ENCODE peak calls at places on chromosome X, in six cellular contexts. E is GM12878, H is H1, Y is HepG2, Z is K562, I is SK-N-SH. W is an unnamed sample.

GRCh38 chrX:41457618-41458192 is 10.6 kb downstream of the NYX start:
- DNase-seq in I (no peak), Z (no peak), H (peak; percentile 65), E (no peak), Y (no peak), W (no peak)

GRCh38 chrX:130770615-130771014 is 132.4 kb downstream of the ENOX2 start:
- DNase-seq in I (no peak), Z (no peak), H (no peak), Y (no peak), E (no peak), W (peak; percentile 6)

GRCh38 chrX:17967888-17968287 is 106.8 kb upstream of the RAI2 start:
- DNase-seq in I (no peak), E (no peak), Z (no peak), Y (no peak), H (no peak), W (no peak)

GRCh38 chrX:13965531-13965930 is 64.2 kb downstream of the GEMIN8 start:
- DNase-seq in Z (no peak), H (no peak), Y (no peak), E (no peak), I (no peak), W (no peak)

GRCh38 chrX:19870206-19870605 is 17.2 kb downstream of the SH3KBP1 start:
- DNase-seq in Z (no peak), E (no peak), H (no peak), Y (no peak), I (no peak), W (no peak)

GRCh38 chrX:133776072-133776471 is 209.3 kb downstream of the GPC3 start:
- DNase-seq in Z (peak; percentile 38), Y (no peak), H (peak; percentile 79), E (no peak), I (peak; percentile 31), W (no peak)

GRCh38 chrX:11188664-11189063 is 77.5 kb downstream of the HCCS start:
- DNase-seq in Y (no peak), Z (no peak), I (no peak), H (no peak), E (no peak), W (no peak)

GRCh38 chrX:74536142-74537010 is 78.0 kb downstream of the RLIM start:
- DNase-seq in Y (no peak), Z (peak; percentile 30), H (peak; percentile 71), E (no peak), I (peak; percentile 86), W (no peak)

GRCh38 chrX:24485976-24486680 is 21.0 kb downstream of the PDK3 start:
- DNase-seq in H (no peak), E (no peak), I (no peak), Y (peak; percentile 7), Z (no peak), W (no peak)

GRCh38 chrX:12767856-12768255 is 23.4 kb upstream of the PRPS2 start:
- DNase-seq in E (no peak), I (peak; percentile 47), H (no peak), Z (no peak), Y (no peak), W (no peak)

GRCh38 chrX:13026877-13027652 is 17.4 kb downstream of the FAM9C start:
- DNase-seq in Y (no peak), E (no peak), Z (no peak), I (no peak), H (no peak), W (no peak)

GRCh38 chrX:91389026-91389425 is 45.6 kb upstream of the PABPC5 start:
- DNase-seq in I (no peak), Y (no peak), E (no peak), H (no peak), Z (no peak), W (no peak)

GRCh38 chrX:9189286-9189685 is 155.4 kb upstream of the FAM9B start:
- DNase-seq in I (no peak), Z (no peak), Y (no peak), H (no peak), E (no peak), W (no peak)

GRCh38 chrX:12919620-12920019 is 13.2 kb downstream of the TLR8 start:
- DNase-seq in E (no peak), Z (no peak), H (no peak), Y (no peak), I (no peak), W (no peak)

GRCh38 chrX:13699183-13699826 is 10.4 kb downstream of the RAB9A start:
- DNase-seq in Y (no peak), H (no peak), Z (peak; percentile 28), E (no peak), I (no peak), W (no peak)

GRCh38 chrX:45689971-45690370 is 489.3 kb upstream of the DIPK2B start:
- DNase-seq in E (no peak), Y (no peak), I (no peak), Z (no peak), H (no peak), W (no peak)

GRCh38 chrX:118530537-118530936 is 34.9 kb downstream of the DOCK11 start:
- DNase-seq in E (no peak), I (no peak), Z (no peak), Y (no peak), H (no peak), W (no peak)

GRCh38 chrX:152861116-152861515 is 30.3 kb downstream of the NSDHL start:
- DNase-seq in E (no peak), I (no peak), H (no peak), Y (no peak), Z (no peak), W (no peak)

GRCh38 chrX:110992611-110993010 is 103.4 kb upstream of the PAK3 start:
- DNase-seq in I (peak; percentile 24), Z (peak; percentile 25), E (no peak), Y (peak; percentile 5), H (no peak), W (no peak)

GRCh38 chrX:39409246-39409917 is 608.1 kb downstream of the MID1IP1 start:
- DNase-seq in E (no peak), Y (no peak), H (no peak), Z (no peak), I (no peak), W (no peak)

GRCh38 chrX:49166914-49167739 is 4.6 kb downstream of the MAGIX start:
- DNase-seq in E (peak; percentile 51), H (peak; percentile 55), Z (peak; percentile 45), I (peak; percentile 30), Y (no peak), W (no peak)

GRCh38 chrX:15939737-15940136 is 85.1 kb upstream of the AP1S2 start:
- DNase-seq in H (no peak), Y (no peak), E (no peak), I (no peak), Z (no peak), W (no peak)

GRCh38 chrX:38156838-38157237 is 63.8 kb downstream of the SRPX start:
- DNase-seq in Y (no peak), H (no peak), E (no peak), Z (no peak), I (no peak), W (no peak)
- TF ChIP-seq YY1 in Y (no peak), H (no peak), E (no peak), Z (no peak), I (no peak), W (no peak)

GRCh38 chrX:150982235-150982785 is 825 bp upstream of the HMGB3 start:
- DNase-seq in Y (no peak), E (no peak), I (no peak), H (no peak), Z (no peak), W (no peak)

GRCh38 chrX:150982786-150983525 is at the start of gene HMGB3:
- DNase-seq in I (peak; percentile 90), Z (peak; percentile 93), Y (peak; percentile 89), H (peak; percentile 85), E (peak; percentile 53), W (peak; percentile 84)

GRCh38 chrX:150983526-150984163 is 510 bp downstream of the HMGB3 start:
- DNase-seq in I (peak; percentile 64), Z (peak; percentile 51), H (no peak), E (no peak), Y (no peak), W (no peak)

GRCh38 chrX:150980711-150981110 is 2.4 kb upstream of the HMGB3 start:
- DNase-seq in E (no peak), Z (no peak), H (no peak), I (no peak), Y (no peak), W (no peak)

DNA sequence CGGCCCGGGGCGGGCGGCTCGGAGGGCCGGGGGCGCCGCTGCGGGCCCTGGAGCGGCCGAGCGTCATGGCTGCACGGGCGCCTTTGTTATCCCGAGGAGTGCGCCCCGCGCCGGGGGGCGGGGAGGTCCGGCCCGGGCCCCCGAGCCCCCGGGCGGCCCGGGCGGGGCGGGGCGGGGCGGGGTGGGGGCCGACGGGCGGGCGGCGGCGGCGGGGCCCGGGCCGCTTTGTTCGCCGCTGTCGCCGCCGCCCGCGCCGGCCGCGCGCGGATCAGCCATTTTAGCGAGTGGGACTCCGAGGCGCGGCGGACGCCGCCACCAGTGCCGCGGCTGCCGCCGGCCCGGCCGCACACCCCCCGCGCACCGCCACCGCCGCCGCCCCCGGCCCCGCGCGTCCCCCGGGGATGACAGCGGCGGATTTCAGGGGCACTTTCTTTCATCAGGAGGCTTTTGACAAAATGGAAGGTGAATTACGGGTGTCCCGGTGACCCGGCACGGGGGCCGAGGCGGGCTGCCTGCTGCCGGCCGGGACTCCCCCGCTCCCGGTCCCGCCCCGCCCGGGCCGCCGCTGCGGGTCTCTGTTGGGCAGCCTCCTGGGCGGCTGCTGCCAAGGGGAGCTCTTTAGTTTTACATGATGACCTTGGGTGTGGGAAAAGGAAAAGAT is 1.2 kb downstream of the HMGB3 start:
- DNase-seq in Z (peak; percentile 54), Y (no peak), H (no peak), I (peak; percentile 71), E (no peak), W (no peak)
- TF ChIP-seq MAX in Z (no peak), Y (no peak), H (no peak), I (no peak), E (no peak), W (no peak)

GRCh38 chrX:132491191-132491590 is 2.4 kb upstream of the MBNL3 start:
- DNase-seq in H (no peak), I (no peak), Z (no peak), Y (peak; percentile 88), E (no peak), W (no peak)
- TF ChIP-seq CTCF in H (no peak), I (no peak), Z (no peak), Y (peak; percentile 38), E (no peak), W (no peak)

GRCh38 chrX:80290834-80291233 is 129.4 kb upstream of the TENT5D start:
- DNase-seq in E (no peak), Z (no peak), Y (peak; percentile 1), H (no peak), I (no peak), W (no peak)

GRCh38 chrX:80282535-80282934 is 137.7 kb upstream of the TENT5D start:
- DNase-seq in H (no peak), Y (no peak), Z (no peak), E (no peak), I (no peak), W (no peak)

DNA sequence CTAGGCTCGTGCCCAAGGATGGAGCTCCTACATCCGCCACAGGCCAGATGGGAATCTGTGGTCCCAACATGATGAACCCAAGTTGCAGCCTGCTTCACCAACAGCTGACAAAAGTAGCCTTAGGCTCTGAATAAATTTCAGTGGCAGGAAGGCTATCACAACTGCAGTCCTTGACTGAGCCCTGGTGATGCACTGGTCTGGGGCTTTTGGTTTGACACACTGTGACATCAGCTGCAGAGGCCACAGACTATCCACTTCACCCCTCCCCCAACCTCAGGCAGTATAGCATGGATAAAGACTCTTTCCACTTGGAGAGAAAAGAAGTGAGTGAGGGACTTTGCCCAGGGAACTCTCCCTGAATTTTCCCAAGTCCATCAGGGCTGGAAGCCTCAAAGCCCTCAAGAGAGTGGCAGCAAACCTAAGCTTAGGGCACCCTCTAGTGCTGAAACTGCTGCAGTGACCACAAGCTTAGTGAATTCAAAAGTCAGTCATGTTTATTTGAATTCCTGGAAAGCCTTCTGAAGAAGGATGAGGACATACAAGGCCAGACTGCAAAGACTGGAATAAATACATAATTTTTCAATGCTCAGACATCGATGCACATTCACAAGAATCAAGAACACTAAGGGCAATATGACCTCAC is 135.0 kb upstream of the TENT5D start:
- DNase-seq in E (no peak), Y (peak; percentile 8), H (peak; percentile 44), Z (peak; percentile 6), I (peak; percentile 30), W (no peak)
- TF ChIP-seq YY1 in E (no peak), Y (no peak), H (no peak), Z (no peak), I (no peak), W (no peak)